ENCODE peak calls at places on chromosomes 13 and 19, in four cellular contexts. One of them, this sample, is unnamed.

GRCh38 chr19:8145969-8146368 is 3.4 kb downstream of the FBN3 start:
- DNase-seq in iPS DF 19.7: no peak
- DNase-seq in stimulated activated CD4-positive, alpha-beta T cell treated with anti-CD3 and anti-CD28 coated beads, Interleukin-2, amount 100 ng/mL, for 24 hours: no peak
- DNase-seq in globus pallidus: no peak
- DNase-seq in this sample: no peak

GRCh38 chr13:26494591-26494990 is 62.9 kb upstream of the WASF3 start:
- DNase-seq in iPS DF 19.7: no peak
- DNase-seq in stimulated activated CD4-positive, alpha-beta T cell treated with anti-CD3 and anti-CD28 coated beads, Interleukin-2, amount 100 ng/mL, for 24 hours: no peak
- DNase-seq in globus pallidus: no peak
- DNase-seq in this sample: no peak

GRCh38 chr19:23541991-23542390 is 145.0 kb downstream of the ZNF675 start:
- DNase-seq in iPS DF 19.7: no peak
- DNase-seq in stimulated activated CD4-positive, alpha-beta T cell treated with anti-CD3 and anti-CD28 coated beads, Interleukin-2, amount 100 ng/mL, for 24 hours: no peak
- DNase-seq in globus pallidus: no peak
- DNase-seq in this sample: no peak

GRCh38 chr19:5682293-5682592 is 1.4 kb downstream of the HSD11B1L start:
- DNase-seq in iPS DF 19.7: no peak
- DNase-seq in stimulated activated CD4-positive, alpha-beta T cell treated with anti-CD3 and anti-CD28 coated beads, Interleukin-2, amount 100 ng/mL, for 24 hours: no peak
- DNase-seq in globus pallidus: no peak
- DNase-seq in this sample: no peak

GRCh38 chr13:52103386-52103785 is 25.5 kb downstream of the NEK5 start:
- DNase-seq in iPS DF 19.7: no peak
- DNase-seq in stimulated activated CD4-positive, alpha-beta T cell treated with anti-CD3 and anti-CD28 coated beads, Interleukin-2, amount 100 ng/mL, for 24 hours: no peak
- DNase-seq in globus pallidus: no peak
- DNase-seq in this sample: no peak

GRCh38 chr13:66567899-66568612 is 662.1 kb downstream of the PCDH9 start:
- DNase-seq in iPS DF 19.7: no peak
- DNase-seq in stimulated activated CD4-positive, alpha-beta T cell treated with anti-CD3 and anti-CD28 coated beads, Interleukin-2, amount 100 ng/mL, for 24 hours: no peak
- DNase-seq in globus pallidus: no peak
- DNase-seq in this sample: no peak

GRCh38 chr19:18109731-18110671 is 12.4 kb downstream of the MAST3 start:
- DNase-seq in iPS DF 19.7: no peak
- DNase-seq in stimulated activated CD4-positive, alpha-beta T cell treated with anti-CD3 and anti-CD28 coated beads, Interleukin-2, amount 100 ng/mL, for 24 hours: peak
- DNase-seq in globus pallidus: no peak
- DNase-seq in this sample: no peak

GRCh38 chr13:72998012-72998411 is 60.8 kb upstream of the KLF5 start:
- DNase-seq in iPS DF 19.7: no peak
- DNase-seq in stimulated activated CD4-positive, alpha-beta T cell treated with anti-CD3 and anti-CD28 coated beads, Interleukin-2, amount 100 ng/mL, for 24 hours: no peak
- DNase-seq in globus pallidus: no peak
- DNase-seq in this sample: no peak

GRCh38 chr13:62643799-62644484 is 1228.3 kb upstream of the PCDH20 start:
- DNase-seq in iPS DF 19.7: no peak
- DNase-seq in stimulated activated CD4-positive, alpha-beta T cell treated with anti-CD3 and anti-CD28 coated beads, Interleukin-2, amount 100 ng/mL, for 24 hours: no peak
- DNase-seq in globus pallidus: no peak
- DNase-seq in this sample: no peak

GRCh38 chr19:6828306-6828697 is 55.8 kb downstream of the VAV1 start:
- DNase-seq in iPS DF 19.7: no peak
- DNase-seq in stimulated activated CD4-positive, alpha-beta T cell treated with anti-CD3 and anti-CD28 coated beads, Interleukin-2, amount 100 ng/mL, for 24 hours: no peak
- DNase-seq in globus pallidus: no peak
- DNase-seq in this sample: no peak

GRCh38 chr19:18418725-18419194 is 438 bp upstream of the SSBP4 start:
- DNase-seq in iPS DF 19.7: no peak
- DNase-seq in stimulated activated CD4-positive, alpha-beta T cell treated with anti-CD3 and anti-CD28 coated beads, Interleukin-2, amount 100 ng/mL, for 24 hours: peak
- DNase-seq in globus pallidus: peak
- DNase-seq in this sample: no peak

GRCh38 chr19:55638864-55639359 is 1.9 kb upstream of the ZNF580 start:
- DNase-seq in iPS DF 19.7: no peak
- DNase-seq in stimulated activated CD4-positive, alpha-beta T cell treated with anti-CD3 and anti-CD28 coated beads, Interleukin-2, amount 100 ng/mL, for 24 hours: peak
- DNase-seq in globus pallidus: no peak
- DNase-seq in this sample: peak

GRCh38 chr19:47230122-47230920 is 678 bp downstream of the BBC3 start:
- DNase-seq in iPS DF 19.7: no peak
- DNase-seq in stimulated activated CD4-positive, alpha-beta T cell treated with anti-CD3 and anti-CD28 coated beads, Interleukin-2, amount 100 ng/mL, for 24 hours: peak
- DNase-seq in globus pallidus: no peak
- DNase-seq in this sample: peak

GRCh38 chr19:14561832-14562351 is 10.0 kb downstream of the NDUFB7 start:
- DNase-seq in iPS DF 19.7: no peak
- DNase-seq in stimulated activated CD4-positive, alpha-beta T cell treated with anti-CD3 and anti-CD28 coated beads, Interleukin-2, amount 100 ng/mL, for 24 hours: no peak
- DNase-seq in globus pallidus: peak
- DNase-seq in this sample: no peak

GRCh38 chr13:33249066-33249465 is 36.5 kb downstream of the STARD13 start:
- DNase-seq in iPS DF 19.7: no peak
- DNase-seq in stimulated activated CD4-positive, alpha-beta T cell treated with anti-CD3 and anti-CD28 coated beads, Interleukin-2, amount 100 ng/mL, for 24 hours: no peak
- DNase-seq in globus pallidus: no peak
- DNase-seq in this sample: peak

GRCh38 chr13:109707044-109707794 is 79.2 kb downstream of the IRS2 start:
- DNase-seq in iPS DF 19.7: no peak
- DNase-seq in stimulated activated CD4-positive, alpha-beta T cell treated with anti-CD3 and anti-CD28 coated beads, Interleukin-2, amount 100 ng/mL, for 24 hours: no peak
- DNase-seq in globus pallidus: no peak
- DNase-seq in this sample: no peak

GRCh38 chr19:48964205-48965032 is 690 bp upstream of the FTL start:
- DNase-seq in iPS DF 19.7: no peak
- DNase-seq in stimulated activated CD4-positive, alpha-beta T cell treated with anti-CD3 and anti-CD28 coated beads, Interleukin-2, amount 100 ng/mL, for 24 hours: peak
- DNase-seq in globus pallidus: peak
- DNase-seq in this sample: peak

GRCh38 chr19:812049-812816 is 9.5 kb downstream of the PLPPR3 start:
- DNase-seq in iPS DF 19.7: no peak
- DNase-seq in stimulated activated CD4-positive, alpha-beta T cell treated with anti-CD3 and anti-CD28 coated beads, Interleukin-2, amount 100 ng/mL, for 24 hours: no peak
- DNase-seq in globus pallidus: no peak
- DNase-seq in this sample: no peak

GRCh38 chr19:37654118-37654517 is 1.1 kb downstream of the ZFP30 start:
- DNase-seq in iPS DF 19.7: no peak
- DNase-seq in stimulated activated CD4-positive, alpha-beta T cell treated with anti-CD3 and anti-CD28 coated beads, Interleukin-2, amount 100 ng/mL, for 24 hours: no peak
- DNase-seq in globus pallidus: no peak
- DNase-seq in this sample: no peak

GRCh38 chr13:113785051-113786010 is 26.3 kb downstream of the TMEM255B start:
- DNase-seq in iPS DF 19.7: no peak
- DNase-seq in stimulated activated CD4-positive, alpha-beta T cell treated with anti-CD3 and anti-CD28 coated beads, Interleukin-2, amount 100 ng/mL, for 24 hours: no peak
- DNase-seq in globus pallidus: no peak
- DNase-seq in this sample: peak

GRCh38 chr13:66532845-66533244 is 697.3 kb downstream of the PCDH9 start:
- DNase-seq in iPS DF 19.7: no peak
- DNase-seq in stimulated activated CD4-positive, alpha-beta T cell treated with anti-CD3 and anti-CD28 coated beads, Interleukin-2, amount 100 ng/mL, for 24 hours: no peak
- DNase-seq in globus pallidus: no peak
- DNase-seq in this sample: no peak

GRCh38 chr13:49693191-49693733 is 2.0 kb upstream of the EBPL start:
- DNase-seq in iPS DF 19.7: no peak
- DNase-seq in stimulated activated CD4-positive, alpha-beta T cell treated with anti-CD3 and anti-CD28 coated beads, Interleukin-2, amount 100 ng/mL, for 24 hours: no peak
- DNase-seq in globus pallidus: no peak
- DNase-seq in this sample: peak

GRCh38 chr13:51845574-51846318 is 769 bp upstream of the TMEM272 start:
- DNase-seq in iPS DF 19.7: no peak
- DNase-seq in stimulated activated CD4-positive, alpha-beta T cell treated with anti-CD3 and anti-CD28 coated beads, Interleukin-2, amount 100 ng/mL, for 24 hours: no peak
- DNase-seq in globus pallidus: no peak
- DNase-seq in this sample: no peak